ENCODE peak calls at places on chromosomes 5 and 9, in seven cellular contexts. E is HepG2, Q is suprapubic skin, Z is HCT116, M is GM23338, H is transverse colon, O is stomach. C is an unnamed sample. For H3K36me3, the result is how much of the 10 kb centered on the place peaks cover.

GRCh38 chr5:32522429-32523143 is 62.8 kb upstream of the SUB1 start:
- DNase-seq in Z (no peak), E (no peak), O (no peak), H (peak), M (no peak), Q (no peak), C (peak)

GRCh38 chr9:96523429-96523828 is 73.5 kb downstream of the HABP4 start:
- DNase-seq in Q (no peak), E (no peak), Z (no peak), M (no peak), H (no peak), O (no peak), C (no peak)

GRCh38 chr9:134353539-134353938 is 27.3 kb downstream of the RXRA start:
- DNase-seq in E (no peak), Q (no peak), M (no peak), O (no peak), H (no peak), Z (no peak), C (no peak)

GRCh38 chr9:38141751-38142150 is 72.7 kb upstream of the SHB start:
- DNase-seq in Z (no peak), E (no peak), M (no peak), O (no peak), H (no peak), Q (no peak), C (no peak)

GRCh38 chr9:21991039-21991959 is 2.9 kb downstream of the CDKN2A start:
- DNase-seq in Z (no peak), M (no peak), O (no peak), H (no peak), Q (no peak), E (no peak), C (no peak)

GRCh38 chr9:26833792-26834191 is 58.8 kb downstream of the CAAP1 start:
- DNase-seq in Q (no peak), E (no peak), H (no peak), M (peak), O (no peak), Z (no peak), C (no peak)

GRCh38 chr5:17808566-17808965 is 174.3 kb downstream of the TAF11L14 start:
- DNase-seq in E (no peak), H (no peak), M (no peak), Q (no peak), O (no peak), Z (no peak), C (no peak)

GRCh38 chr9:105027082-105027481 is 99.1 kb upstream of the ABCA1 start:
- DNase-seq in Q (no peak), Z (no peak), H (no peak), M (no peak), E (no peak), O (no peak), C (no peak)

GRCh38 chr5:150912312-150912814 is 7.6 kb upstream of the ZNF300 start:
- DNase-seq in O (no peak), M (no peak), Q (no peak), E (no peak), H (no peak), Z (no peak), C (no peak)
- TF ChIP-seq POLR2AphosphoS5 in O (no peak), M (no peak), Q (no peak), E (no peak), H (no peak), Z (no peak), C (no peak)

GRCh38 chr9:122246666-122247065 is 17.9 kb upstream of the LHX6 start:
- DNase-seq in Z (no peak), O (no peak), M (no peak), E (no peak), H (no peak), Q (no peak), C (no peak)
- H3K36me3 ChIP-seq in Z (half or more), O (half or more), M (under half), E (under half), H (half or more), Q (half or more), C (half or more)

DNA sequence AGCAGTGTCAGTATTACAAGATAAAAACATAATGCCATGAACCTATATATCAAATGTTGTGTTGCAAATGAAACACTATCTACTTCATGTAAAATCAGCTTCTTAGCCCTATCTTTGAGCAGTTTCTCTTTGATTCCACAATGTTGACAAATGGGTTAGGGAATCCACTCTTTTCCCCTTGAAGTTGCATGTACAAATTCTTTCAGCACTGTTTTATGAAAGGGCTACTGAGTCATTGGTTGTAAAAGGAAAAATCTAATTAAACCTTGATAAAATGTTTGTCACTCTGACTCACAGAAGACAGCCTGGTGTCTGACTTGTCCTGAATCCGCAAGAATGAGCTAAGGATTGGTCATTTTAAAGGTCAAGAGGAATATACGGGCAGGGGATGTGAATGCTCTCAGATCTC is 950.6 kb upstream of the NUDT12 start:
- DNase-seq in M (no peak), Z (peak), E (peak), H (no peak), O (no peak), Q (no peak), C (no peak)
- TF ChIP-seq POLR2AphosphoS5 in M (no peak), Z (no peak), E (no peak), H (no peak), O (no peak), Q (no peak), C (no peak)

GRCh38 chr5:140267559-140268018 is 35.3 kb downstream of the PFDN1 start:
- DNase-seq in M (no peak), Q (no peak), Z (no peak), O (no peak), H (no peak), E (no peak), C (no peak)

GRCh38 chr5:140270008-140270407 is 32.9 kb downstream of the PFDN1 start:
- DNase-seq in H (no peak), Z (no peak), O (no peak), M (no peak), E (no peak), Q (no peak), C (no peak)

GRCh38 chr5:140275837-140276236 is 27.1 kb downstream of the PFDN1 start:
- DNase-seq in H (no peak), E (no peak), Z (no peak), O (no peak), Q (no peak), M (no peak), C (no peak)

DNA sequence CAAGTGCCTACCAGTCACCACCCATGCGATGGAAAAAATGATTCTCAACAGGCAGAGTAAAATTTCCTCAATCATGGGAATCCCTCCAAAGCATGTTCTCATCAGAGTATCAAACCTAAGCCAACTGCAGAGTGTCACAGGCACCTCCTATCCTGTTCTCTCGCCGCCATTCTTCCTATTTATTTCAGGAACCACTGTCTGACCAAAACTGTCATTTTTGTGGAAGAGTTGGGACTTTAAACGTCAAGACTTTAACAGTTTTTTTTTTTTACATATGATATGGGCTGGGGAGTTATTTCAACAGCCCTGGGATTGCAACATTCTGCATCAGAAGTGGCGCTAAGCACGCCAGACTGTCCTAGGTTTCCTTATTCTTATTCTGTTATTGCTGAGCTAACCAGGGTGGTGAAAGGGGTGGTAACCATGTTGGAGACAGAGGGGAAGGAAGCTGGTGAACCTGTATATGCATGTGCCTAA is 29.5 kb downstream of the PFDN1 start:
- DNase-seq in O (no peak), H (no peak), Q (no peak), E (no peak), M (no peak), Z (no peak), C (no peak)
- H3K36me3 ChIP-seq in O (under half), H (under half), Q (under half), E (under half), M (under half), Z (under half), C (under half)

GRCh38 chr9:1117439-1117838 is 67.3 kb downstream of the DMRT2 start:
- DNase-seq in H (no peak), Q (no peak), E (no peak), M (no peak), Z (no peak), O (no peak), C (no peak)
- TF ChIP-seq POLR2AphosphoS5 in H (no peak), Q (no peak), E (no peak), M (no peak), Z (no peak), O (no peak), C (no peak)

GRCh38 chr9:13221741-13222140 is 57.8 kb downstream of the MPDZ start:
- DNase-seq in Z (no peak), M (no peak), O (no peak), Q (no peak), E (no peak), H (no peak), C (no peak)
- H3K36me3 ChIP-seq in Z (under half), M (under half), O (under half), Q (under half), E (under half), H (under half), C (under half)

GRCh38 chr5:150758534-150759333 is at the start of gene DCTN4:
- DNase-seq in E (peak), Q (peak), O (peak), H (peak), M (peak), Z (peak), C (peak)
- TF ChIP-seq POLR2AphosphoS5 in E (peak), Q (peak), O (peak), H (peak), M (peak), Z (peak), C (peak)

GRCh38 chr9:106963684-106964083 is 100.7 kb downstream of the ZNF462 start:
- DNase-seq in Z (no peak), O (no peak), H (no peak), M (no peak), E (no peak), Q (no peak), C (no peak)
- H3K36me3 ChIP-seq in Z (under half), O (under half), H (under half), M (under half), E (under half), Q (under half), C (under half)

GRCh38 chr9:121120386-121120785 is 45.6 kb downstream of the CNTRL start:
- DNase-seq in H (no peak), E (no peak), O (no peak), Q (no peak), M (no peak), Z (no peak), C (no peak)

GRCh38 chr9:121122450-121123032 is 47.8 kb downstream of the CNTRL start:
- DNase-seq in E (no peak), M (no peak), H (no peak), O (no peak), Z (no peak), Q (no peak), C (no peak)

GRCh38 chr9:121123816-121124536 is 49.2 kb downstream of the CNTRL start:
- DNase-seq in O (no peak), Q (no peak), E (no peak), M (no peak), H (no peak), Z (no peak), C (no peak)

GRCh38 chr9:121121582-121122087 is 46.9 kb downstream of the CNTRL start:
- DNase-seq in H (peak), E (peak), M (peak), Z (peak), Q (peak), O (peak), C (peak)

DNA sequence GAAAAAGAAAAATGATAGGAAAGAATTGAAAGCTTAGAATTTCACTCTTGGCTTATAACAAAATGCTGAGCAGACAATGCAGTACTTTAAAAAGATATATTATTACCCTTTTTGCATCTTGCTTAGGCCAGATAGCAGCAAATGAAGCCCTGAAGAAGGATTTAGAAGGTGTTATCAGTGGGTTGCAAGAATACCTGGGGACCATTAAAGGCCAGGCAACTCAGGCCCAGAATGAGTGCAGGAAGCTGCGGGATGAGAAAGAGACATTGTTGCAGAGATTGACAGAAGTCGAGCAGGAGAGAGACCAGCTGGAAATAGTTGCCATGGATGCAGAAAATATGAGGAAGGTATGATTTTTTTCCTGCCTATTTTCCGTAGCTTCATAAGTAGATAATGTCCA is 50.8 kb downstream of the CNTRL start:
- DNase-seq in O (no peak), Q (no peak), Z (no peak), E (no peak), M (no peak), H (no peak), C (no peak)
- TF ChIP-seq POLR2AphosphoS5 in O (no peak), Q (no peak), Z (no peak), E (no peak), M (no peak), H (no peak), C (no peak)

DNA sequence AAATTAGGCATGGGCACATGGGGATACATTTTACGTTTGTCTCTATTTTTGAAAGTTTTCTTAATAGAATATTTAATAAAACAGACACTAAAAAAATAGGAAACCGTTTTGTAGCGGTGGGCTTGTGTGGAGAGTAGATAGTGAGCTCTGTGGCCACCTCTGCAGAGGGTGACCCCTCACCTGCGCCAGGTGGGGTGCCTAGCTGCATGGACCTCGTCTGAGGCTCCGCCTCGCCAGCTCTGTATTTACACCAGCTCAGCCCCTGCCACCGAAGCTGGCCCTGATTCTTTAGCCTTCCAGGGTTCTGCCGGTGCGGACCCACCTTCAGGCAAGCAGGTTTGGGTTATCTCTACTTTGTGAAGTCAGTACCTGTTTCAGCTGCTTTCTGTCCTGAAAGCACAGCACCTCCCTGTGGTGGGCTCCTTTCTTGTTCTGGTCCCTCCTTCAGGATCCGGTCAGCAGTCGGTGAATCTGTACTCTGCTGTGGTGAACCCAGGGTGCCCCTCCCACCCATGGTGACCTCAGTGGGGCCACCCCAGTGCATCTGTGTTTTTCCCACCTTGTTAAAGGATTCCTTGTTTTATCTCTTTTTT is 105.2 kb upstream of the CACNA1B start:
- DNase-seq in O (no peak), M (peak), Z (no peak), E (no peak), H (no peak), Q (no peak), C (peak)
- H3K36me3 ChIP-seq in O (half or more), M (under half), Z (under half), E (under half), H (under half), Q (half or more), C (under half)